ENCODE peak calls at places on chromosomes 4 and X, in five cellular contexts. One of them, this sample, is unnamed.

GRCh38 chr4:6115746-6116586 is 84.4 kb downstream of the JAKMIP1 start:
- DNase-seq in fibroblast of lung: no peak
- DNase-seq in A673: no peak
- DNase-seq in HCT116: no peak
- DNase-seq in PC-3: no peak
- DNase-seq in this sample: no peak

GRCh38 chr4:172938870-172939269 is 229.7 kb upstream of the GALNT7 start:
- DNase-seq in fibroblast of lung: no peak
- DNase-seq in A673: no peak
- DNase-seq in HCT116: no peak
- DNase-seq in PC-3: no peak
- DNase-seq in this sample: no peak

GRCh38 chrX:11741574-11741973 is 16.5 kb upstream of the MSL3 start:
- DNase-seq in fibroblast of lung: no peak
- DNase-seq in A673: no peak
- DNase-seq in HCT116: no peak
- DNase-seq in PC-3: no peak
- DNase-seq in this sample: no peak

GRCh38 chr4:11366859-11367258 is 61.8 kb downstream of the HS3ST1 start:
- DNase-seq in fibroblast of lung: no peak
- DNase-seq in A673: no peak
- DNase-seq in HCT116: no peak
- DNase-seq in PC-3: no peak
- DNase-seq in this sample: no peak

GRCh38 chr4:54683616-54684346 is 26.0 kb downstream of the KIT start:
- DNase-seq in fibroblast of lung: peak
- DNase-seq in A673: peak
- DNase-seq in HCT116: peak
- DNase-seq in PC-3: peak
- DNase-seq in this sample: no peak

GRCh38 chrX:151981129-151981528 is 6.7 kb upstream of the GABRE start:
- DNase-seq in fibroblast of lung: no peak
- DNase-seq in A673: no peak
- DNase-seq in HCT116: no peak
- DNase-seq in PC-3: peak
- DNase-seq in this sample: no peak

GRCh38 chr4:112859456-112860184 is 189.8 kb upstream of the ANK2 start:
- DNase-seq in fibroblast of lung: no peak
- DNase-seq in A673: no peak
- DNase-seq in HCT116: no peak
- DNase-seq in PC-3: no peak
- DNase-seq in this sample: no peak

GRCh38 chrX:124401696-124402095 is 55.3 kb downstream of the SH2D1A start:
- DNase-seq in fibroblast of lung: no peak
- DNase-seq in A673: no peak
- DNase-seq in HCT116: no peak
- DNase-seq in PC-3: no peak
- DNase-seq in this sample: no peak

GRCh38 chr4:20543131-20543530 is 157.1 kb upstream of the PACRGL start:
- DNase-seq in fibroblast of lung: no peak
- DNase-seq in A673: no peak
- DNase-seq in HCT116: no peak
- DNase-seq in PC-3: no peak
- DNase-seq in this sample: no peak

GRCh38 chr4:185343726-185344581 is 51.8 kb downstream of the LRP2BP start:
- DNase-seq in fibroblast of lung: no peak
- DNase-seq in A673: no peak
- DNase-seq in HCT116: no peak
- DNase-seq in PC-3: no peak
- DNase-seq in this sample: peak

GRCh38 chr4:3607690-3608514 is 75.7 kb upstream of the LRPAP1 start:
- DNase-seq in fibroblast of lung: no peak
- DNase-seq in A673: no peak
- DNase-seq in HCT116: no peak
- DNase-seq in PC-3: no peak
- DNase-seq in this sample: no peak

GRCh38 chr4:3598695-3599227 is 66.5 kb upstream of the LRPAP1 start:
- DNase-seq in fibroblast of lung: no peak
- DNase-seq in A673: no peak
- DNase-seq in HCT116: no peak
- DNase-seq in PC-3: no peak
- DNase-seq in this sample: no peak

GRCh38 chr4:3605491-3605890 is 73.3 kb upstream of the LRPAP1 start:
- DNase-seq in fibroblast of lung: no peak
- DNase-seq in A673: no peak
- DNase-seq in HCT116: no peak
- DNase-seq in PC-3: no peak
- DNase-seq in this sample: no peak

GRCh38 chr4:3599951-3600350 is 67.7 kb upstream of the LRPAP1 start:
- DNase-seq in fibroblast of lung: no peak
- DNase-seq in A673: no peak
- DNase-seq in HCT116: no peak
- DNase-seq in PC-3: no peak
- DNase-seq in this sample: no peak

GRCh38 chr4:3601992-3602391 is 69.8 kb upstream of the LRPAP1 start:
- DNase-seq in fibroblast of lung: no peak
- DNase-seq in A673: no peak
- DNase-seq in HCT116: no peak
- DNase-seq in PC-3: no peak
- DNase-seq in this sample: no peak
- TF ChIP-seq EZH2 in fibroblast of lung: no peak
- TF ChIP-seq EZH2 in A673: no peak
- TF ChIP-seq EZH2 in HCT116: no peak
- TF ChIP-seq EZH2 in PC-3: no peak
- TF ChIP-seq EZH2 in this sample: no peak

GRCh38 chrX:40097492-40098263 is at the start of gene BCOR:
- DNase-seq in fibroblast of lung: peak
- DNase-seq in A673: peak
- DNase-seq in HCT116: no peak
- DNase-seq in PC-3: peak
- DNase-seq in this sample: peak

GRCh38 chrX:40094900-40095587 is 2.7 kb downstream of the BCOR start:
- DNase-seq in fibroblast of lung: no peak
- DNase-seq in A673: no peak
- DNase-seq in HCT116: no peak
- DNase-seq in PC-3: peak
- DNase-seq in this sample: no peak

GRCh38 chrX:40095588-40096394 is 2.0 kb downstream of the BCOR start:
- DNase-seq in fibroblast of lung: no peak
- DNase-seq in A673: no peak
- DNase-seq in HCT116: no peak
- DNase-seq in PC-3: peak
- DNase-seq in this sample: peak

GRCh38 chrX:40097101-40097491 is 662 bp downstream of the BCOR start:
- DNase-seq in fibroblast of lung: no peak
- DNase-seq in A673: no peak
- DNase-seq in HCT116: no peak
- DNase-seq in PC-3: no peak
- DNase-seq in this sample: no peak

GRCh38 chrX:40096395-40097091 is 1.2 kb downstream of the BCOR start:
- DNase-seq in fibroblast of lung: peak
- DNase-seq in A673: no peak
- DNase-seq in HCT116: no peak
- DNase-seq in PC-3: peak
- DNase-seq in this sample: peak
- TF ChIP-seq EZH2 in fibroblast of lung: no peak
- TF ChIP-seq EZH2 in A673: no peak
- TF ChIP-seq EZH2 in HCT116: no peak
- TF ChIP-seq EZH2 in PC-3: no peak
- TF ChIP-seq EZH2 in this sample: no peak

DNA sequence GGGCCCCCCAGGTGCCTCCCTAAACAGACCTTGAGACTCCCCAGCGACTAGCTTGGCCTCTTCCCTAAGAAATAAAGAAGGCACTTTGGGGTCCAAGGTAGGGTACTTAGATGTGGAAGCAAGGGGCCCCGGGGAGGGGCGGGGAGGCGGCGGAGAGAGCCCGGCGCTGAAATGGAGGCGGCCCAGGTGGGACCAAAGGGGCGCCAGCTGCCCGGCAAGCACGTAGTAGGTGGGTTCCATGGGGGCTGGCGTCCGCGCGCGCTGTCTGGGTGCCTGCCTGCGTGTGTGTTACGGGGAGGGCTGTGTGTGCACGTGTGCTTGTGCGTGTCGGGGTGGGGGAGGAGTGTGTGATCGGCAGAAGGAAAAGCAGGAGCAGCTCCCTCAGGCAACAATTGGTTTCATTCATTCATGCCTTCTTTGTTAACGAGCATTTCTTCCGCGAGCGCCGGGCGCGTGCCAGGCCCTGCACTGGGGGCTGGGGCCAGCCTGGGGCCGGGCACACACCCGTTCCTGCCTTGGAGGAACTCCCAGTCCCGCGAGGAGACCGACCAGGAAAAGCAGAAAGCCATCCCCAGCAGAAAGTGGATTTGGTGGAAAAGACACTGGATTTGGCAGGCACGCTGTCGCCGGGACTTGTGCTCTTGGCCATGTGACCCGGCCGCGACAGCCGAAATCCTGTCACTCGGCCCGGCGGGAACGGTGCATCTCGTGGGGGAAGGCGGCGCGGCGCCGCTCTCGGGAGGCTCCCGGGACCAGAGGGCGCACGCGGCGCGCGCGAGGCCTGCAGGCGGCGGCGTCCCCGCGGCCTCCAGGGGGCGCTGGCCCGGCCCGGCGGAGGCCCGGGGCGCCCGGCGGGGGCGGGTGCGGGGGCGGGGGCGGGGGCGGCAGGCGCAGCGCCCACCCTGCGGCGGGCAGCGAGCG is 3.3 kb upstream of the DUSP9 start:
- DNase-seq in fibroblast of lung: no peak
- DNase-seq in A673: peak
- DNase-seq in HCT116: no peak
- DNase-seq in PC-3: peak
- DNase-seq in this sample: no peak
- TF ChIP-seq EZH2 in fibroblast of lung: no peak
- TF ChIP-seq EZH2 in A673: no peak
- TF ChIP-seq EZH2 in HCT116: no peak
- TF ChIP-seq EZH2 in PC-3: no peak
- TF ChIP-seq EZH2 in this sample: no peak

GRCh38 chr4:1866095-1866755 is 5.0 kb upstream of the NSD2 start:
- DNase-seq in fibroblast of lung: no peak
- DNase-seq in A673: no peak
- DNase-seq in HCT116: no peak
- DNase-seq in PC-3: no peak
- DNase-seq in this sample: peak
- TF ChIP-seq EZH2 in fibroblast of lung: no peak
- TF ChIP-seq EZH2 in A673: no peak
- TF ChIP-seq EZH2 in HCT116: no peak
- TF ChIP-seq EZH2 in PC-3: no peak
- TF ChIP-seq EZH2 in this sample: no peak

GRCh38 chr4:4856071-4857000 is 3.1 kb upstream of the MSX1 start:
- DNase-seq in fibroblast of lung: no peak
- DNase-seq in A673: no peak
- DNase-seq in HCT116: no peak
- DNase-seq in PC-3: peak
- DNase-seq in this sample: peak
- TF ChIP-seq EZH2 in fibroblast of lung: peak
- TF ChIP-seq EZH2 in A673: peak
- TF ChIP-seq EZH2 in HCT116: no peak
- TF ChIP-seq EZH2 in PC-3: no peak
- TF ChIP-seq EZH2 in this sample: peak

DNA sequence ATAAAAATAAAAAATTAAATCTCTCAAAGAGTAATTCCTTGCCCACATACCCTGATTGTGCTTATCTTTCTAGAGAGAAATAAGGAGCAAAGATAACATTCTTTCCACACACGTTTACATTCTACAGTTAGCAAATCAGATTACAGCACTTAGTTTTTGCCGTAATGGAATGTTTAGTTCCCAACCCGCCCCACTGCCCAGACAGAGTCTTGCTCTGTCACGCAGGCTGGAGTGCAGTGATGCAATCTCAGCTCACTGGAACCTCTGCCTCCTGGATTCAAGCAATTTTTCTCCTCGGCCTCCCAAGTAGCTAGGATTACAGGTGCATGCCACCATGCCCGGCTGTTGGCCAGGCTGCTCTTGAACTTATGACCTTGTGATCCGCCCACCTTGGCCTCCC is 8.5 kb upstream of the PRPS1 start:
- DNase-seq in fibroblast of lung: no peak
- DNase-seq in A673: no peak
- DNase-seq in HCT116: no peak
- DNase-seq in PC-3: peak
- DNase-seq in this sample: peak
- TF ChIP-seq EZH2 in fibroblast of lung: no peak
- TF ChIP-seq EZH2 in A673: no peak
- TF ChIP-seq EZH2 in HCT116: no peak
- TF ChIP-seq EZH2 in PC-3: no peak
- TF ChIP-seq EZH2 in this sample: no peak

This sample was measured in hepatocyte.